ENCODE peak calls at places on chromosomes 6 and 20, in ten cellular contexts. P is right atrium auricular region; J is EL; F is activated CD4-positive, alpha-beta T cell treated with anti-CD3 and anti-CD28 coated beads, Interleukin-2, amount 50 U/mL, for 24 hours; Y is foreskin fibroblast; A is stimulated activated CD4-positive, alpha-beta T cell treated with anti-CD3 and anti-CD28 coated beads, Interleukin-12 subunit alpha, Interleukin-12 subunit beta, amount 100 ng/mL, for 4 hours; G is BJ; N is Right ventricle myocardium superior; H is ELR; S is fibroblast of villous mesenchyme. L is an unnamed sample.

GRCh38 chr6:163387317-163387716 is 27.2 kb upstream of the QKI start:
- DNase-seq in P (no peak), N (no peak), G (no peak), A (no peak), F (no peak), S (no peak), Y (no peak), J (no peak), H (no peak), L (no peak)

GRCh38 chr6:31850765-31851484 is 11.7 kb downstream of the NEU1 start:
- DNase-seq in G (no peak), A (no peak), N (no peak), J (no peak), P (no peak), F (no peak), S (no peak), Y (no peak), H (no peak), L (no peak)

GRCh38 chr6:38131527-38131965 is 312.0 kb downstream of the ZFAND3 start:
- DNase-seq in S (peak; percentile 92), A (no peak), F (peak; percentile 2), Y (peak; percentile 90), N (no peak), H (peak; percentile 88), J (peak; percentile 95), G (peak; percentile 94), P (no peak), L (no peak)

GRCh38 chr6:47836046-47836445 is 54.2 kb downstream of the OPN5 start:
- DNase-seq in F (no peak), S (no peak), Y (no peak), H (no peak), G (no peak), P (no peak), A (no peak), N (no peak), J (no peak), L (no peak)

GRCh38 chr6:113281014-113281810 is 575.9 kb upstream of the MARCKS start:
- DNase-seq in Y (no peak), G (peak; percentile 39), S (peak; percentile 44), A (no peak), H (no peak), P (no peak), J (peak; percentile 81), F (no peak), N (no peak), L (no peak)

GRCh38 chr6:170374571-170375444 is 68.2 kb downstream of the FAM120B start:
- DNase-seq in Y (no peak), F (no peak), S (peak; percentile 54), H (no peak), A (no peak), G (no peak), P (no peak), J (no peak), N (no peak), L (no peak)

GRCh38 chr20:38789503-38790209 is 15.8 kb upstream of the PPP1R16B start:
- DNase-seq in H (peak; percentile 86), Y (peak; percentile 35), G (peak; percentile 3), F (no peak), A (no peak), N (no peak), J (peak; percentile 57), S (peak; percentile 12), P (no peak), L (peak; percentile 23)

GRCh38 chr6:6494677-6495076 is 93.8 kb upstream of the LY86 start:
- DNase-seq in A (no peak), F (no peak), Y (no peak), G (no peak), N (peak; percentile 80), P (no peak), S (peak; percentile 3), J (no peak), H (peak; percentile 1), L (peak; percentile 89)

GRCh38 chr20:1469925-1470571 is 3.4 kb upstream of the NSFL1C start:
- DNase-seq in Y (peak; percentile 97), J (peak; percentile 100), P (peak; percentile 88), S (peak; percentile 99), H (peak; percentile 98), F (no peak), N (peak; percentile 86), A (no peak), G (peak; percentile 99), L (peak; percentile 89)

GRCh38 chr20:25565578-25566157 is 19.7 kb downstream of the NINL start:
- DNase-seq in G (no peak), Y (no peak), N (no peak), A (no peak), J (no peak), P (no peak), F (no peak), S (no peak), H (no peak), L (no peak)

GRCh38 chr6:12537389-12537788 is 179.2 kb upstream of the PHACTR1 start:
- DNase-seq in G (no peak), F (no peak), A (no peak), N (no peak), H (no peak), S (peak; percentile 69), P (no peak), J (no peak), Y (no peak), L (no peak)

GRCh38 chr6:89299451-89299850 is 15.6 kb downstream of the GABRR2 start:
- DNase-seq in G (no peak), H (peak; percentile 70), J (peak; percentile 31), N (no peak), P (no peak), F (no peak), Y (no peak), S (no peak), A (no peak), L (peak; percentile 62)

GRCh38 chr6:24931296-24931695 is 4.5 kb downstream of the RIPOR2 start:
- DNase-seq in N (no peak), S (no peak), A (no peak), G (no peak), J (no peak), P (no peak), Y (no peak), F (no peak), H (no peak), L (no peak)